ENCODE peak calls at places on chromosomes 12 and 14, in six cellular contexts. One of them, this sample, is unnamed.

GRCh38 chr14:49972840-49973239 is 80.0 kb downstream of the ARF6 start:
- DNase-seq in left ventricle myocardium inferior: no peak
- DNase-seq in psoas muscle: no peak
- DNase-seq in body of pancreas: peak; percentile 44
- DNase-seq in fibroblast of lung: peak; percentile 89
- DNase-seq in K562: peak; percentile 48
- DNase-seq in this sample: peak; percentile 95

GRCh38 chr12:26787125-26787495 is 45.9 kb downstream of the ITPR2 start:
- DNase-seq in psoas muscle: no peak
- DNase-seq in fibroblast of lung: peak; percentile 68
- DNase-seq in body of pancreas: no peak
- DNase-seq in left ventricle myocardium inferior: no peak
- DNase-seq in K562: peak; percentile 12
- DNase-seq in this sample: peak; percentile 84

GRCh38 chr12:132399092-132400010 is 70.0 kb upstream of the GALNT9 start:
- DNase-seq in body of pancreas: no peak
- DNase-seq in psoas muscle: no peak
- DNase-seq in left ventricle myocardium inferior: peak; percentile 9
- DNase-seq in K562: no peak
- DNase-seq in fibroblast of lung: no peak
- DNase-seq in this sample: no peak

GRCh38 chr12:50390284-50390683 is 6.1 kb downstream of the FAM186A start:
- DNase-seq in psoas muscle: no peak
- DNase-seq in fibroblast of lung: peak; percentile 73
- DNase-seq in left ventricle myocardium inferior: no peak
- DNase-seq in body of pancreas: no peak
- DNase-seq in K562: no peak
- DNase-seq in this sample: peak; percentile 90

GRCh38 chr12:129827985-129828384 is 75.8 kb downstream of the TMEM132D start:
- DNase-seq in body of pancreas: no peak
- DNase-seq in K562: no peak
- DNase-seq in psoas muscle: no peak
- DNase-seq in fibroblast of lung: no peak
- DNase-seq in left ventricle myocardium inferior: no peak
- DNase-seq in this sample: no peak

GRCh38 chr14:77325746-77326094 is 4.9 kb downstream of the GSTZ1 start:
- DNase-seq in psoas muscle: no peak
- DNase-seq in body of pancreas: no peak
- DNase-seq in left ventricle myocardium inferior: no peak
- DNase-seq in fibroblast of lung: no peak
- DNase-seq in K562: no peak
- DNase-seq in this sample: no peak

GRCh38 chr14:44897844-44898151 is 63.9 kb downstream of the KLHL28 start:
- DNase-seq in left ventricle myocardium inferior: no peak
- DNase-seq in body of pancreas: no peak
- DNase-seq in psoas muscle: no peak
- DNase-seq in fibroblast of lung: peak; percentile 54
- DNase-seq in K562: peak; percentile 69
- DNase-seq in this sample: peak; percentile 20

GRCh38 chr14:22622220-22622619 is 21.9 kb downstream of the OR6J1 start:
- DNase-seq in body of pancreas: no peak
- DNase-seq in psoas muscle: no peak
- DNase-seq in left ventricle myocardium inferior: no peak
- DNase-seq in fibroblast of lung: peak; percentile 74
- DNase-seq in K562: no peak
- DNase-seq in this sample: no peak

GRCh38 chr12:28032811-28033537 is 60.4 kb upstream of the PTHLH start:
- DNase-seq in psoas muscle: no peak
- DNase-seq in fibroblast of lung: no peak
- DNase-seq in left ventricle myocardium inferior: no peak
- DNase-seq in body of pancreas: no peak
- DNase-seq in K562: no peak
- DNase-seq in this sample: peak; percentile 97

GRCh38 chr12:83198291-83198690 is 511.6 kb downstream of the TMTC2 start:
- DNase-seq in body of pancreas: no peak
- DNase-seq in K562: no peak
- DNase-seq in fibroblast of lung: no peak
- DNase-seq in psoas muscle: no peak
- DNase-seq in left ventricle myocardium inferior: no peak
- DNase-seq in this sample: no peak

GRCh38 chr14:32597771-32598170 is 268.7 kb downstream of the AKAP6 start:
- DNase-seq in fibroblast of lung: no peak
- DNase-seq in left ventricle myocardium inferior: no peak
- DNase-seq in psoas muscle: no peak
- DNase-seq in body of pancreas: no peak
- DNase-seq in K562: no peak
- DNase-seq in this sample: no peak

GRCh38 chr12:6364037-6364360 is 11.4 kb downstream of the SCNN1A start:
- DNase-seq in fibroblast of lung: no peak
- DNase-seq in K562: no peak
- DNase-seq in psoas muscle: peak; percentile 44
- DNase-seq in body of pancreas: no peak
- DNase-seq in left ventricle myocardium inferior: peak; percentile 57
- DNase-seq in this sample: no peak

GRCh38 chr12:90970471-90970870 is 15.5 kb upstream of the CCER1 start:
- DNase-seq in body of pancreas: no peak
- DNase-seq in fibroblast of lung: no peak
- DNase-seq in left ventricle myocardium inferior: no peak
- DNase-seq in psoas muscle: no peak
- DNase-seq in K562: no peak
- DNase-seq in this sample: peak; percentile 31

DNA sequence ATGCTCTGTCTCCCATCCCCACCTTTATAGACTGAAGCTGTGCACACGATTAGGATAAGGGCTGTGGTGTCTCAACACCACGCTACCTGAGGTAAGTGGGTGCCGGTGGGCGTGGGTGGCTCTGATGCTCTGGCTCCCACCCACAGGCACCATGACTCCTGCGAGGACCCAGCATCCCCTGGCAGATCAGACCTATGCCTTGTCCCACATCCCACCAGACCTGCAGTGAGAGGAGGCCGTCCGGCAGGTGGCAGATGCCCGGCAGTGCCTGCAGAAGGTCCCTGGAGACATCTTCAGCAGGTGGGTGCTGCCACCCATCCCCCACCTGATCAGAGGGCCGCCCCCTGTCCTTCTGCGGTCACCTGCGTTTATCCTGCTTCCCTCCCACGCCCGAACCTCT is 104.4 kb upstream of the PRB2 start:
- DNase-seq in fibroblast of lung: no peak
- DNase-seq in K562: no peak
- DNase-seq in body of pancreas: no peak
- DNase-seq in left ventricle myocardium inferior: no peak
- DNase-seq in psoas muscle: no peak
- DNase-seq in this sample: no peak
- H3K4me3 ChIP-seq in fibroblast of lung: no peak overlapping the region
- H3K4me3 ChIP-seq in K562: no peak overlapping the region
- H3K4me3 ChIP-seq in body of pancreas: no peak overlapping the region
- H3K4me3 ChIP-seq in left ventricle myocardium inferior: no peak overlapping the region
- H3K4me3 ChIP-seq in psoas muscle: no peak overlapping the region
- H3K4me3 ChIP-seq in this sample: no peak overlapping the region

DNA sequence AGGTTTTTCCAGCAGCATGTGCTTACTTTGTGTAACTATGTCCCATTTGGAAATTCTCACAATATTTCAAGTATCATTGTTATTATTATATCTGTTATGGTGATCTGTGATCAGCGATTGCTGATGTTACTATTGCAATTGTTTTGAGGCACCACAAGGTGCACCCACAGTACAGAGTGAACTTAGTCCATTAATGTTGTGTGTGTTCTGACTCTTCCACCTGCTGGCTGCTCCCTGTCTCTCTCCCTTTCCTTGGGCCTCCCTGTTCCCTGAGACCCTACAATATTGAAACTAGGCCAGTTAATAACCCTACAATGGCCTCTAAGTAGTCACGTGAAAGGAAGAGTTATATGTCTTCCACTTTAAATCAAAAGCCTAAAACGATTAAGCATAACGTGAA is 153.9 kb downstream of the PIK3C2G start:
- DNase-seq in K562: no peak
- DNase-seq in body of pancreas: no peak
- DNase-seq in psoas muscle: no peak
- DNase-seq in left ventricle myocardium inferior: no peak
- DNase-seq in fibroblast of lung: no peak
- DNase-seq in this sample: no peak
- TF ChIP-seq CTCF in K562: no peak
- TF ChIP-seq CTCF in body of pancreas: no peak
- TF ChIP-seq CTCF in psoas muscle: no peak
- TF ChIP-seq CTCF in left ventricle myocardium inferior: no peak
- TF ChIP-seq CTCF in fibroblast of lung: no peak
- TF ChIP-seq CTCF in this sample: no peak

GRCh38 chr12:92340003-92340402 is 194.4 kb upstream of the BTG1 start:
- DNase-seq in body of pancreas: no peak
- DNase-seq in left ventricle myocardium inferior: no peak
- DNase-seq in fibroblast of lung: no peak
- DNase-seq in psoas muscle: no peak
- DNase-seq in K562: peak; percentile 42
- DNase-seq in this sample: no peak
- H3K27me3 ChIP-seq in body of pancreas: no peaks in the 10 kb centered on the region
- H3K27me3 ChIP-seq in left ventricle myocardium inferior: no peaks in the 10 kb centered on the region
- H3K27me3 ChIP-seq in fibroblast of lung: no peaks in the 10 kb centered on the region
- H3K27me3 ChIP-seq in psoas muscle: no peaks in the 10 kb centered on the region
- H3K27me3 ChIP-seq in K562: no peaks in the 10 kb centered on the region
- H3K27me3 ChIP-seq in this sample: no peaks in the 10 kb centered on the region

DNA sequence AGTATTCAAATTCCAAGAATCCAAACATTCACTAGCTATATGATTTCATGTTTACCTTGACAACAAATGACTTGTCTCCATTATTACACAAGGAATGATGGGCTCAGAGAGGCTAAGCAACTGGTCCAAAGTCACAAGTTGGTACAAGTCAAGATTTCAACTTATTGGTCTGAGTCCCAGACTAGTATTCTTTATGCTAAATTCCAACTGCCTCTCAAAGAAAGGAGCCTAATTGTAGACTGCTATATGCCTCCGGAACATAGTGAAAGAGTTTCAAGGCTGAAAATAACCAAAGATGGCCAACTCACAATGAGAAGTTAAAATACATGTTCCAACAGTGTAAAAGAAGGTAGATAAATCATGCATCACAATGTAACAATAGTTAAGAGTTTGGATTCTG is 7.5 kb downstream of the BTG1 start:
- DNase-seq in psoas muscle: no peak
- DNase-seq in fibroblast of lung: peak; percentile 43
- DNase-seq in left ventricle myocardium inferior: no peak
- DNase-seq in body of pancreas: no peak
- DNase-seq in K562: no peak
- DNase-seq in this sample: peak; percentile 97
- H3K4me3 ChIP-seq in psoas muscle: peak overlapping the region; percentile 86
- H3K4me3 ChIP-seq in fibroblast of lung: peak overlapping the region; percentile 6
- H3K4me3 ChIP-seq in left ventricle myocardium inferior: peak overlapping the region; percentile 97
- H3K4me3 ChIP-seq in body of pancreas: no peak overlapping the region
- H3K4me3 ChIP-seq in K562: no peak overlapping the region
- H3K4me3 ChIP-seq in this sample: no peak overlapping the region

GRCh38 chr14:75497701-75498100 is 24.6 kb upstream of the BATF start:
- DNase-seq in K562: no peak
- DNase-seq in fibroblast of lung: no peak
- DNase-seq in body of pancreas: no peak
- DNase-seq in psoas muscle: no peak
- DNase-seq in left ventricle myocardium inferior: no peak
- DNase-seq in this sample: no peak

GRCh38 chr14:75495882-75496281 is 26.4 kb upstream of the BATF start:
- DNase-seq in body of pancreas: no peak
- DNase-seq in fibroblast of lung: no peak
- DNase-seq in left ventricle myocardium inferior: no peak
- DNase-seq in psoas muscle: no peak
- DNase-seq in K562: peak; percentile 12
- DNase-seq in this sample: no peak

GRCh38 chr14:75495399-75495798 is 26.9 kb upstream of the BATF start:
- DNase-seq in psoas muscle: no peak
- DNase-seq in left ventricle myocardium inferior: no peak
- DNase-seq in body of pancreas: no peak
- DNase-seq in fibroblast of lung: no peak
- DNase-seq in K562: no peak
- DNase-seq in this sample: no peak

GRCh38 chr14:75496755-75497154 is 25.5 kb upstream of the BATF start:
- DNase-seq in fibroblast of lung: no peak
- DNase-seq in left ventricle myocardium inferior: no peak
- DNase-seq in psoas muscle: no peak
- DNase-seq in body of pancreas: no peak
- DNase-seq in K562: no peak
- DNase-seq in this sample: no peak

GRCh38 chr14:75497191-75497590 is 25.1 kb upstream of the BATF start:
- DNase-seq in left ventricle myocardium inferior: no peak
- DNase-seq in psoas muscle: no peak
- DNase-seq in fibroblast of lung: no peak
- DNase-seq in K562: peak; percentile 18
- DNase-seq in body of pancreas: no peak
- DNase-seq in this sample: no peak
- TF ChIP-seq CTCF in left ventricle myocardium inferior: no peak
- TF ChIP-seq CTCF in psoas muscle: no peak
- TF ChIP-seq CTCF in fibroblast of lung: no peak
- TF ChIP-seq CTCF in K562: no peak
- TF ChIP-seq CTCF in body of pancreas: no peak
- TF ChIP-seq CTCF in this sample: no peak